ENCODE peak calls at places on chromosomes 1 and 21, in four cellular contexts. F, E, S and W are unnamed samples.

GRCh38 chr1:110418729-110419128 is 11.2 kb upstream of the LAMTOR5 start:
- DNase-seq in F (no peak), E (no peak), S (no peak), W (no peak)

GRCh38 chr1:161382214-161383019 is 14.7 kb upstream of the CFAP126 start:
- DNase-seq in F (peak), E (no peak), S (peak), W (peak)

GRCh38 chr1:203495845-203496244 is 1.9 kb downstream of the OPTC start:
- DNase-seq in F (no peak), E (no peak), S (no peak), W (no peak)

GRCh38 chr1:235298772-235299513 is 29.0 kb downstream of the ARID4B start:
- DNase-seq in F (no peak), E (no peak), S (no peak), W (no peak)

GRCh38 chr1:224632921-224633321 is 16.8 kb downstream of the CNIH3 start:
- DNase-seq in F (no peak), E (no peak), S (peak), W (peak)

GRCh38 chr1:204348722-204349121 is 11.0 kb downstream of the PLEKHA6 start:
- DNase-seq in F (no peak), E (peak), S (peak), W (no peak)

GRCh38 chr1:66503841-66504470 is 30.0 kb upstream of the SGIP1 start:
- DNase-seq in F (peak), E (peak), S (peak), W (peak)

GRCh38 chr21:45323487-45324380 is 36.0 kb upstream of the POFUT2 start:
- DNase-seq in F (no peak), E (no peak), S (peak), W (no peak)

GRCh38 chr1:55555971-55556370 is 340.8 kb upstream of the USP24 start:
- DNase-seq in F (no peak), E (no peak), S (no peak), W (no peak)

DNA sequence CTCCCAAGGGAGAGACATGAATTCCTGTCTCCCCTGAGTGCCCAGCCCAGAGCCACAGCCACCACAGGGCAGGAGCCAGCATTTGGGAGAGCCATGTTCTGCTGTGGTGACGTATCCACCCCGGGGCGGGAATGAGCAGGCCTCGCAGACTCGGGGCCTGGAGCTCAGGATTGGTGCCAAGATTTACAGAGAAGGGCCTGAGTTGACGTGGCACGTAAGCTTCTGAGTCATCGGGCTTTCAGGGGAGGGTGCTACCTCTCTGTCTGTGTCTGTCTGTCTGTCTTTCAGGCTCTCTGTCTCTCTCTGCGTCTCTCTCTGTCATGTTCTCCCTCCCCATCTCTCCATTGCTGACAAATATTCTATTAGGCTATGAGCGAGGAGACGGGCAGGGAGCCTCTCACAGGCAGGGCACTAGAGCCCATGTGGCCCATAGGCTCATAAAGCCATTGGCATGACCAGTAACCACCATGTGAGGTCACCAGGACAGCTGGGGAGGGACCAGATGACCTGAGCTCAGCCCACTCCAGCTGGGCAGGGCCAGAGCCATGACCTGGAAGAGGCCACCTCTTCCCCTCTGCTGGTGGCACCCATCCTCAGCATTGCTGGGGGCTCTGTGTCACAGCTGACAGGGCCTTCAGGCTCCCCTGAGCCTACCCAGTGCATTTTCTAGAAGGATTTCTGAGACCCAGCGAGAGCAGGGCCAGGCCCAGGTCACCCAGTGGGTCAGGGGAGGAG is 300.0 kb upstream of the VAMP3 start:
- DNase-seq in F (no peak), E (peak), S (peak), W (peak)
- H3K4me3 ChIP-seq in F (no peak), E (no peak), S (no peak), W (no peak)

GRCh38 chr1:233424727-233425222 is 97.3 kb downstream of the MAP3K21 start:
- DNase-seq in F (no peak), E (no peak), S (peak), W (no peak)
- TF ChIP-seq CTCF in F (no peak), E (no peak), S (peak), W (peak)

DNA sequence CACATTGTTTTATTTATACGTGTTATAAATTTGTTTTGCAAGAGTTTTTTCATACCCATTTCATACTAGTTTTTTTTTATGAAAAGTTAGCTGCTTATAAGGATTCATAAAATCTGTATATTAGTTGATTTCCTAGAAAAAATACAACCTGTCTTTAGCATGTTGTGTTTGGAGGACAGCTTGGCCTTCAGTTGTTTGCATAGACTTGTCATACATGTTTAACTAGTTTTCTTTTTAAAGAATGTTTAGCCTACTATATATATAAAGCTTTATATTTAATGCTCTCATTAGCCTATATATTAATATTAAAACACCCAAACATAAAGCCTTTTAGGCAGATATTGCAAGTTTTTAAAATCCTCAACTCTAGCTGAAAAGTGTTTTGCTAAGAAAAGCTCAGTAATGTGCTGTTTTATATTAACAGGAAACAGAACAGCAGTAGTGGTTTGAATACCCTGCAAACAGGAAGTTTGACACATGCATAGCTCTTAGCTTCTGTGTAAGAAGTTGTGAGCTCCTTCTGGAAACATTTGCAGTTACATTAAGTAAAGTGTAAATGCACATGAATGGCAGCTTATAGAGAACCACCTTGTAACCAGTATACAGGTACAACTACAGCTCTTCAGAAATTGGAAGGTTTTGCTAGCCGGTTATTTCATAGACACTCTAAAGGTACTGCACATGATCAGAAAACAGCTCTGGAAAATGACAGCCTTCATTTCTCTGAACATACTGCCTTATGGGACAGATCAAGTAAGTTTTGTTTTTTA is at the start of gene PRKACB:
- DNase-seq in F (no peak), E (no peak), S (peak), W (peak)
- H3K4me3 ChIP-seq in F (peak), E (peak), S (no peak), W (no peak)

DNA sequence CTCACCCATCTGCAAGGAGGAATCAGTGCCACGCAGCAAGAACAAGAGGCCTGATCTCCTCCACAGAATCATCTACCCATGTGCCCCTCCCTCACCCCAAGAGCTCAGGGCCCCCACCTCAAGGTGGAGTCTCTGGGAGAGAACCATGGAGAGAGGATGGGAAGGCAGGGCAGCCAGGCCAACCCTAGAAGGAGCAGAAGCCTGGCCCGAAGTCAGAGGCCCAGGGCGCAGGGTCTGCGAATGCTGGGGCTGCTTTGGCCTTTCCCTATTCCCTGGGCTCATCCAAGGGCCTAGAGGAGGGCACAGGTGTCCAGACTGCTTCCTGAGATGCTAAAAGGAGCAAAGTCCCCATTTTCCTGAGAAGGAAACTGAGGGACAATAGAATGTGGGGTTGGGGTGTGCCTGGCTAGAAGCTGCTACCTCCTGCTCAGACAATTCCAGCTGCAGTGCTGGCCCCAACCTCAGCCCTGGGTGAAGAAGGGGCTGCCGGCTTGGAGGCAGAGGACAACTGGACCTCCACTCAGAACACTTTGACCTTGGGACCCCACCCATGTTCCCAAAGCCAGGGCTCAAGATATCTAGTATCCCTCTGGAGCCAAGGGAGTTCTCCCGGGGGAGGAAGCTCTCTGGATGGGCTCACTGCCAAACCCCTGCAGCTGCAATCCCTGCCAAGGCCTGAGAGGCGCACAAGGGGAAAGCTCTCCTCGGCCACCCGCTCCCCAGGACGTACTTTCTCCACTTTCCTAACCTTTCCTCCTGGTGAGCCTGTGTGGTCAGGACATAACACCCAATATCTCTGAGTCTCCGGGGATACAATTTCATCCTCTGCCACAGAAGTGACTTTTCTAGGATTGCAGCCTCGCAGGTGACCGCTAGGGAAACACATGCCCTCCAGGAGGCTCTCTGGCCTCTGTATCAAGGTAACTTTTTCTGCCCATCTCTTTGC is 16.6 kb upstream of the LEMD1 start:
- DNase-seq in F (no peak), E (peak), S (peak), W (peak)
- TF ChIP-seq CTCF in F (no peak), E (peak), S (peak), W (peak)

GRCh38 chr1:6459850-6460265 is 6.1 kb downstream of the TNFRSF25 start:
- DNase-seq in F (no peak), E (no peak), S (no peak), W (no peak)
- H3K4me3 ChIP-seq in F (no peak), E (no peak), S (no peak), W (no peak)

GRCh38 chr1:41500781-41501518 is 16.5 kb upstream of the EDN2 start:
- DNase-seq in F (no peak), E (no peak), S (no peak), W (no peak)

GRCh38 chr1:41502912-41503311 is 18.4 kb upstream of the EDN2 start:
- DNase-seq in F (no peak), E (no peak), S (no peak), W (no peak)

GRCh38 chr1:41504126-41505035 is 19.9 kb upstream of the EDN2 start:
- DNase-seq in F (no peak), E (no peak), S (peak), W (peak)

GRCh38 chr1:41501581-41501980 is 17.1 kb upstream of the EDN2 start:
- DNase-seq in F (no peak), E (peak), S (no peak), W (no peak)

DNA sequence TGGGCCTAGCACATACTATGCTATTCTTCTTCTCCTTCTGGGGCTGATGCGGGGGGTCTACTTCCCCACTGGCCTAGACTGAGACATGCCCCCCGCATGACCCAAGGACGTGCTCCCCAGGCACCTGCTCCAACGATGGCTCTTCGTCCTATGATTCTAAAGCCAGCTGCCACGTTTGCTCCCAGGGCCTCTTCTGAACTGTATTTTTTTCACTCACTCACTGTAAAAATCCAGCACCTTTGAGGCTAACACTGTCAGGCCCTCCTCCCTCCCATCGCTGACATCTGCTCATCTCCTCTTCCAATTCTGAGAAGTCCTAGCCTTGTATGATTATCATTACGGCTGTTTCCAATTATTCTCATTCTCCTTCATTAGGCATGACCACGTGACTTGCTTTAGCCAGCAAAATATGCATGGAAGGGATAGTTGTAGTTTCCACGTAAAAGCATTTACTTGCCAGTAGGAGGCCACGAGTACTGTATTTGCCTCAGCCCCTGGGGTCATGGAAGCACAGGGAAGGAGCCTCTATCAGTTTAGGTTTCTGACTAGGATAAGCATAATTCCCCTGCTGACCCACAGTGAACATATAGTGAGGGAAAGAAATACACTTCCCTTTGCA is 19.1 kb upstream of the EDN2 start:
- DNase-seq in F (no peak), E (no peak), S (no peak), W (no peak)
- TF ChIP-seq CTCF in F (no peak), E (no peak), S (peak), W (no peak)

GRCh38 chr1:156337888-156338179 is 258 bp downstream of the CCT3 start:
- DNase-seq in F (no peak), E (no peak), S (no peak), W (no peak)
- H3K4me3 ChIP-seq in F (peak), E (peak), S (peak), W (peak)

GRCh38 chr1:22021061-22021460 is 19.6 kb downstream of the CELA3A start:
- DNase-seq in F (no peak), E (no peak), S (no peak), W (no peak)

GRCh38 chr1:22024485-22025367 is 23.3 kb downstream of the CELA3A start:
- DNase-seq in F (peak), E (peak), S (peak), W (peak)

GRCh38 chr1:22018583-22019559 is 17.4 kb downstream of the CELA3A start:
- DNase-seq in F (peak), E (peak), S (peak), W (peak)
- TF ChIP-seq CTCF in F (peak), E (no peak), S (peak), W (peak)

GRCh38 chr1:2300004-2300771 is 72.1 kb downstream of the SKI start:
- DNase-seq in F (no peak), E (peak), S (no peak), W (no peak)

GRCh38 chr1:2302292-2302925 is 74.3 kb downstream of the SKI start:
- DNase-seq in F (no peak), E (no peak), S (no peak), W (no peak)

GRCh38 chr1:2303016-2303775 is 75.1 kb downstream of the SKI start:
- DNase-seq in F (no peak), E (no peak), S (no peak), W (no peak)

GRCh38 chr1:2300851-2301606 is 72.9 kb downstream of the SKI start:
- DNase-seq in F (peak), E (peak), S (peak), W (no peak)

DNA sequence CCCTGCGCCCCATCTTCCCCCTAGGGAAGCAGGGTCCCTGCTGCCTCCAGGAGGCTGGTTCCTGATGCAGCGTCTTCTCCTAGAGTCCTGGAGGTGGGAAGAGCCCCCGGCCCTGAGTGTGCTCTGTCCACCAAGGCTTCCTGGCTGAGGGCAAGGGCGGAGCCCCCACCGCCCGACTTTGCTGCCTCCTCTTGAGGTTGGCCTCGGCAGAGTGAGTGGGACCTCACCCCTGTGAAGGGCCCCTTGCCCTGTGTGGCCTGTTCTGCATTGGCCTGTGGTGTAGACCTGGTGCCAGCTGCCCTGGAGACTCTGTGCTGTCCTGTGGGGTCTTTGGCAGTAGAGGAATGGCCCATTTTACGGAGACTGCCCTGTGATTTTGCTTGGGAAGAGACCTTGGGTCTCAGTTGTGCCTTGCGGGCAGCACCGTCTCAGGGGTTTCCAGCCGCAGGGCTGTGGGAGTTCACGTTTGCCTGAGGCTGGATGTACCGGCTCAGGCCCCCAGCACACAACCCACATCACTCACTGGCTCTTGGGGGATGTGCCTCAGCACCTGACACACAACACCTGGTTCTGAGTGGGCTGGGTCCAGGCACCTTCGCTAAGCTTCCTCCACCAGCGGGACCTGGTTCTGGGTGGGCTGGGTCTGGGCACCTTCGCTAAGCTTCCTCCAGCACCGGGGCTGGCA is 73.6 kb downstream of the SKI start:
- DNase-seq in F (no peak), E (no peak), S (no peak), W (no peak)
- H3K4me3 ChIP-seq in F (no peak), E (no peak), S (no peak), W (no peak)